ENCODE peak calls at places on chromosomes 12 and 14, in five cellular contexts. Y is osteoblast, R is fibroblast of lung, J is OCI-LY7, U is neural progenitor cell. T is an unnamed sample. For H3K79me2, the result is how much of the 10 kb centered on the place peaks cover.

GRCh38 chr12:3087758-3088157 is 10.6 kb downstream of the TSPAN9 start:
- DNase-seq in Y (no peak), R (no peak), J (no peak), U (no peak), T (no peak)

GRCh38 chr12:108862588-108862959 is 5.2 kb upstream of the SSH1 start:
- DNase-seq in Y (no peak), R (no peak), J (no peak), U (no peak), T (no peak)

GRCh38 chr12:122382919-122383350 is 39.5 kb downstream of the CLIP1 start:
- DNase-seq in Y (no peak), R (no peak), J (no peak), U (no peak), T (no peak)

GRCh38 chr14:69079188-69079742 is 73.7 kb downstream of the DCAF5 start:
- DNase-seq in Y (peak), R (peak), J (no peak), U (no peak), T (no peak)

GRCh38 chr14:102568115-102568614 is 24.3 kb upstream of the RCOR1 start:
- DNase-seq in Y (peak), R (no peak), J (peak), U (no peak), T (peak)

GRCh38 chr12:132723015-132723763 is 12.5 kb downstream of the PGAM5 start:
- DNase-seq in Y (peak), R (peak), J (no peak), U (no peak), T (no peak)

GRCh38 chr12:62717636-62718035 is 217.3 kb downstream of the PPM1H start:
- DNase-seq in Y (no peak), R (no peak), J (no peak), U (peak), T (no peak)

GRCh38 chr14:78254911-78255431 is 84.8 kb downstream of the NRXN3 start:
- DNase-seq in Y (no peak), R (peak), J (no peak), U (no peak), T (no peak)

GRCh38 chr14:101483829-101484228 is 77.5 kb upstream of the DIO3 start:
- DNase-seq in Y (no peak), R (no peak), J (no peak), U (no peak), T (no peak)

GRCh38 chr12:88035907-88036289 is 6.7 kb upstream of the C12orf50 start:
- DNase-seq in Y (no peak), R (no peak), J (no peak), U (no peak), T (no peak)

GRCh38 chr14:67555518-67556090 is 22.5 kb downstream of the PLEKHH1 start:
- DNase-seq in Y (no peak), R (no peak), J (no peak), U (no peak), T (no peak)

GRCh38 chr12:20494803-20495202 is 126.5 kb downstream of the PDE3A start:
- DNase-seq in Y (no peak), R (peak), J (no peak), U (no peak), T (no peak)

GRCh38 chr12:124469193-124469888 is 98.1 kb downstream of the NCOR2 start:
- DNase-seq in Y (no peak), R (no peak), J (peak), U (peak), T (peak)

GRCh38 chr12:76820888-76821482 is 57.1 kb downstream of the ZDHHC17 start:
- DNase-seq in Y (no peak), R (peak), J (peak), U (peak), T (peak)

GRCh38 chr12:119204137-119204536 is 25.4 kb downstream of the HSPB8 start:
- DNase-seq in Y (no peak), R (no peak), J (no peak), U (no peak), T (no peak)

DNA sequence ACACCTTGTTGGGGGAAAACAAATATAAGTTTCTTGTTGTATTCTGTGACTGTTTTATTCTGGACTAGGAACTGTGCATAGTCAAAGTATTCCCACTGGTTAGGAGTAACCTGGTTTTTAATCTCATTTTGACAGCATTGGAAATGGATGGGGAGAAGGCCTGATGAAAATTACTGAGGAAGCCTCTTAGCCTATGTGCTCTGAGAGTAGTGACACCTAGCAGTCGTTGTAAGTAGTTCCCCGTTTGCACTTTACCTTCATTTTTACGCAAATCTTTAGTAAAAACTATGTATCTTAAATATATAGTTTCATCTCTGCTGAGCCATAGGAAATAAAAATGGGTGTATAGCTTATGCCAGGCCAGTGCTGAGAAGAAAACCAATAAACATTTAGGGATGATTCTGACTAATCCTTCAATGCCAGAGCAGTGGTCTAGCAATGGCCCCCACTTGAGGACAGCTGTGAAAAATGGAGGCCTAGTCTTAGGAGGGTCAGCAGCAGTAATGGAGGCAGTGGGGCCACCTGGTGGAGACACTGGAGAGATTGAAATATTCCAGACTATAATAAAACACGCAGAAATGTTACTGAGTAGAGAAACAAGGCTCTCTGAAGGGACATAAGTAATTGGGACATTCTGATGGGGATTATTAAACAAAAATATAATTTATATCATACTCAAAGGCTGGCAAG is 133.2 kb upstream of the NOVA1 start:
- DNase-seq in Y (peak), R (peak), J (peak), U (peak), T (peak)
- TF ChIP-seq CTCF in Y (no peak), R (peak), J (peak), U (peak), T (peak)

DNA sequence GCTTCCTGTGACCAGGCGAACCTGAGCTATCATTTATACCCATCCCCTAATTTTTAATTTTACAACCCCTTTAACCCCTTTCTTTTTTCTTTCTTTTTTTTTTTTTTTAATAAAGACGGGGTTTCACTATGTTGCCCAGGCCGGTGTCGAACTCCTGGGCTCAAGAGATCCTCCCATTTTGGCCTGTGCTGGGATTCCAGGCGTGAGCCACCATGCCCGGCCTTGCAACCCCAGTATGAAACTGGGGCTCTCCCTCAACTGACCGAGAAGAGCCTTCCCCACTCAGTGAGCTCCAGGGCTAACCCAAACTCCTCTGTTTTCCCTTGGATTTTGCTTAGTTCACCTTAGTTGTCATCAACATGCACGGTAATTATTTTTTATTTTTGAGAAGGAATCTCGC is 992 bp downstream of the CPSF2 start:
- DNase-seq in Y (no peak), R (peak), J (no peak), U (no peak), T (no peak)
- H3K79me2 ChIP-seq in Y (half or more), R (under half), J (half or more), U (half or more), T (under half)

DNA sequence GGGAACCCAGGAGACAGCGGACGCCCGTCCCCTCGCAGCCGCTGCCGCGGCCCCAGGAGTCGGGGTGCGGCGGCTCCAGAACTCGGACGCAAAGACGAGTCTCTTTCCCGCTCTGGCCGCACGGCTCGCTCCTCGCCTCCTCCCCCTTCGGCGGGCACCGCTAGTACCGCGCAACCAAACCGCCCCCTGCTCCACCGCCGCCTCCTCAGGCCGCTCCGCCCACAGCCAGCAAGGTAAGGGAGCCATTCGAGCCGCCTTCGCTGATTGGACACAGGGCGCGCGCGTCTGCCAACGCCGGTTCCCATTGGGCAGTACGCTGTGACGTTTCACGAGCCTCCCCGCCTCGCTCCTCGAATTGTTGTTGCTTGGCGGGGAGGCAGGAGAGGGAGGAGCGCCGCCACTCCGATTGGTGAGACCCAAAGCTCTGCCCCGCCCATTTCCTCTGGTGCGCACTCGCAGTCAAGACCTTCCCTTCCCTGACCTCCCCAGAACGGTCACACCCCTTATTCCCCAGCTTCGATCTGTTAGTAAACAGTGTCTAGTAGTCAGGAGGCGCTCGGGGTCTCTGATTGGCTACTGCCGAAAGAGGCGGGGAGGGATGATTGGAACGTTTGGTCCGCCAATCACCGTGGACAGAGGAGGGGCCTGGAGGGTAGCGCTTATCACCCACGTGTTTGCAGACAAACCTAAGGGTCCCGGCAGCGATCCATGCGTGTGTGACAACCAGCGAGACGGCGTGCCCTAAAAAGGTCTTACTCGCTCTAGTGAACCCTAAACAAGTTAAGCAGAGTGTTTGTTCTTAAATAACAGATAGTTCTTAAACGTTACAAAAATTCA is at the start of gene RPS6KA5:
- DNase-seq in Y (peak), R (peak), J (peak), U (peak), T (peak)
- TF ChIP-seq CTCF in Y (no peak), R (no peak), J (no peak), U (no peak), T (no peak)

GRCh38 chr12:51028811-51029146 is 2.6 kb upstream of the SLC11A2 start:
- DNase-seq in Y (peak), R (no peak), J (no peak), U (no peak), T (no peak)

GRCh38 chr12:51027342-51027835 is 1.2 kb upstream of the SLC11A2 start:
- DNase-seq in Y (no peak), R (no peak), J (no peak), U (no peak), T (no peak)

GRCh38 chr12:51025748-51026654 is at the start of gene SLC11A2:
- DNase-seq in Y (peak), R (peak), J (peak), U (peak), T (peak)

GRCh38 chr12:51025182-51025747 is 919 bp downstream of the SLC11A2 start:
- DNase-seq in Y (no peak), R (no peak), J (no peak), U (no peak), T (no peak)

DNA sequence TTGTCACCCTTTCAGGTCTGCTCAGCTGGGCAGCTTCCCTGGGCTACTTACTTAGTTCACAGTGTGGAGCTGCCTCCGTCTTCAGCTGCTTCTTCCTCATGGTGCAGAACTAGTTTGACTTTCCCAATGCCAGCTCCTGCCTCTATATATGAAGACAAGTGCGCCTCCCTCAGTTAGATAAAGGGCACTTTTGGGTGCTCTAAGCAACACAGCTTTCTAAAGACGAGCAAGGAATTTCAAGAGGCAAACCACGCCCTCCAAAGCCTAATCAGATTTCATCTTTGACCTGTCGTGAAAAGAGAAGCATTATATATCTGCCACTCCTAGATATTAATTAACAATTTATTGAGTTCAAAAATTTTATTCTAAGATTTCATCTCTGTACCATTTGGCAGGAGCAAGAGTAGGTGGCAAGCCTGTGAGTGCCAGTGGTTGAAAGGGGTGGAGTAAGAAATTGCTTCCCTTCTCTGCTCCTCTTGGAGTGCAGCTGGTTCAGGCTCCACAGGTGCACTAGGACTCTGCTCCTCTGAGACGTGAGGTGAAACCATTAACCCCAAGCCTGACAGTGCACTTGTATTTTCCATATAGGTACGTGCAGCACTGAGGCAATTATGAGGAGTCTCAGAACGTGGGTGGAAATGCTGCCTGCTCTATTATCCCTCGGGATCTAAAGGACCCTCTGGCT is 2.1 kb upstream of the SLC11A2 start:
- DNase-seq in Y (peak), R (peak), J (peak), U (peak), T (peak)
- H3K79me2 ChIP-seq in Y (under half), R (under half), J (under half), U (under half), T (under half)

GRCh38 chr12:31245822-31246469 is 80.0 kb downstream of the SINHCAF start:
- DNase-seq in Y (no peak), R (no peak), J (peak), U (peak), T (peak)
- TF ChIP-seq CTCF in Y (no peak), R (no peak), J (peak), U (peak), T (peak)

DNA sequence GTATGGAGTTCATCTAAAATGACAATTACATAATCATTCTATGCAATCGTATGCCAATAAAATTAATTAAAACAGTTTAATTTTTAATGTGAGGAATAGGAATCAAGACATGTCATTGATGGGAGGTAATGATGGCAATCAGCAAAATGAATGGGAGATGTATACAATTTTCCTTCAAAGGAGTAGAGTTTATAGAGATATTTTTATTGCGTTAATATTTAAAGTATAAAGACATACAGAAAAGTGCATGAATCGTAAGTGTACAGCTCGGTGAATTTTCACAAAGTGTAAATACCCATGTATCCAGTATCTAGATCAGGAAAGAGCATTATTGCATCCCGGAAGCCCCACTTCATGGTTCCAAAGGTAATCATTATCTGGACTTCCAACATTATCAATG is 1.2 kb downstream of the MIPOL1 start:
- DNase-seq in Y (no peak), R (no peak), J (no peak), U (no peak), T (no peak)
- H3K79me2 ChIP-seq in Y (under half), R (under half), J (under half), U (under half), T (under half)